ENCODE peak calls at places on chromosome X, in seven cellular contexts. Q is SK-N-SH, Y is fibroblast of villous mesenchyme, D is stomach, R is transverse colon, C is adrenal gland, G is uterus. N is an unnamed sample.

GRCh38 chrX:14920196-14920595 is 47.0 kb downstream of the MOSPD2 start:
- DNase-seq in C (no peak), Y (no peak), Q (no peak), G (no peak), D (no peak), R (no peak), N (no peak)

GRCh38 chrX:25941559-25942250 is 196.4 kb upstream of the MAGEB18 start:
- DNase-seq in R (no peak), Y (no peak), Q (no peak), D (no peak), G (no peak), C (no peak), N (no peak)

GRCh38 chrX:106177982-106178321 is 9.8 kb downstream of the PWWP3B start:
- DNase-seq in Y (no peak), Q (no peak), C (no peak), R (no peak), G (no peak), D (no peak), N (no peak)

GRCh38 chrX:135973025-135973547 is 702 bp downstream of the MMGT1 start:
- DNase-seq in Q (no peak), Y (peak; percentile 19), G (no peak), D (no peak), C (no peak), R (peak; percentile 26), N (peak; percentile 5)

GRCh38 chrX:35276115-35276514 is 333.5 kb downstream of the FAM47B start:
- DNase-seq in G (no peak), Q (no peak), D (no peak), C (no peak), R (no peak), Y (no peak), N (no peak)

GRCh38 chrX:151970661-151971060 is 3.8 kb downstream of the GABRE start:
- DNase-seq in C (peak; percentile 61), D (peak; percentile 29), Q (no peak), G (peak; percentile 69), R (peak; percentile 35), Y (peak; percentile 91), N (peak; percentile 70)

GRCh38 chrX:27085346-27085745 is 377.8 kb downstream of the PPP4R3C start:
- DNase-seq in Q (no peak), G (no peak), D (no peak), C (no peak), R (no peak), Y (no peak), N (no peak)

GRCh38 chrX:18873189-18873791 is 110.6 kb downstream of the PHKA2 start:
- DNase-seq in D (no peak), R (no peak), Q (peak; percentile 76), Y (peak; percentile 45), G (peak; percentile 66), C (peak; percentile 46), N (no peak)

GRCh38 chrX:105314468-105314867 is 94.0 kb upstream of the TEX13A start:
- DNase-seq in G (no peak), R (no peak), D (no peak), Y (no peak), C (no peak), Q (no peak), N (no peak)

GRCh38 chrX:121000589-121000988 is 15.0 kb upstream of the CT47A1 start:
- DNase-seq in Q (peak; percentile 3), G (no peak), Y (peak; percentile 7), C (no peak), D (no peak), R (no peak), N (no peak)

GRCh38 chrX:69107231-69107739 is 58.0 kb downstream of the PJA1 start:
- DNase-seq in D (peak; percentile 27), R (no peak), C (no peak), Q (no peak), G (peak; percentile 44), Y (peak; percentile 38), N (peak; percentile 82)

GRCh38 chrX:65926095-65927019 is 113.5 kb downstream of the VSIG4 start:
- DNase-seq in Y (no peak), G (no peak), Q (no peak), D (no peak), C (no peak), R (peak; percentile 11), N (no peak)

GRCh38 chrX:144946696-144947095 is 300.6 kb upstream of the SPANXN1 start:
- DNase-seq in C (no peak), Q (no peak), G (no peak), D (no peak), Y (peak; percentile 3), R (no peak), N (no peak)

GRCh38 chrX:154774622-154775021 is 12.0 kb downstream of the DKC1 start:
- DNase-seq in D (no peak), G (no peak), Q (no peak), Y (no peak), R (no peak), C (no peak), N (no peak)

GRCh38 chrX:12949927-12950656 is 24.8 kb upstream of the TMSB4X start:
- DNase-seq in Y (peak; percentile 96), R (peak; percentile 89), Q (no peak), G (peak; percentile 85), C (peak; percentile 85), D (peak; percentile 83), N (peak; percentile 47)

GRCh38 chrX:134026732-134027311 is 41.4 kb upstream of the GPC3 start:
- DNase-seq in D (peak; percentile 34), Y (peak; percentile 28), Q (peak; percentile 31), C (peak; percentile 15), R (peak; percentile 34), G (peak; percentile 37), N (peak; percentile 50)

GRCh38 chrX:95945528-95945927 is 739.1 kb upstream of the DIAPH2 start:
- DNase-seq in Q (no peak), Y (no peak), C (no peak), R (no peak), D (no peak), G (no peak), N (no peak)

GRCh38 chrX:9635805-9636204 is 129.8 kb downstream of the GPR143 start:
- DNase-seq in C (no peak), Y (peak; percentile 68), R (no peak), Q (no peak), G (peak; percentile 26), D (no peak), N (no peak)

GRCh38 chrX:109857898-109858297 is 124.8 kb upstream of the ACSL4 start:
- DNase-seq in Y (no peak), D (no peak), R (no peak), G (no peak), Q (no peak), C (no peak), N (no peak)

GRCh38 chrX:10769696-10770619 is 149.6 kb upstream of the MID1 start:
- DNase-seq in R (no peak), Q (no peak), G (peak; percentile 26), C (peak; percentile 27), D (no peak), Y (peak; percentile 21), N (peak; percentile 20)

GRCh38 chrX:38754102-38754790 is 47.0 kb upstream of the MID1IP1 start:
- DNase-seq in G (peak; percentile 22), D (no peak), R (no peak), C (peak; percentile 21), Y (peak; percentile 56), Q (peak; percentile 47), N (peak; percentile 16)

GRCh38 chrX:47723689-47724088 is 64.7 kb upstream of the UXT start:
- DNase-seq in C (no peak), Y (no peak), Q (no peak), D (no peak), G (no peak), R (no peak), N (peak; percentile 14)

GRCh38 chrX:14032383-14032782 is 2.7 kb upstream of the GEMIN8 start:
- DNase-seq in D (peak; percentile 53), Y (peak; percentile 68), R (peak; percentile 52), G (peak; percentile 53), C (peak; percentile 47), Q (peak; percentile 55), N (peak; percentile 37)

DNA sequence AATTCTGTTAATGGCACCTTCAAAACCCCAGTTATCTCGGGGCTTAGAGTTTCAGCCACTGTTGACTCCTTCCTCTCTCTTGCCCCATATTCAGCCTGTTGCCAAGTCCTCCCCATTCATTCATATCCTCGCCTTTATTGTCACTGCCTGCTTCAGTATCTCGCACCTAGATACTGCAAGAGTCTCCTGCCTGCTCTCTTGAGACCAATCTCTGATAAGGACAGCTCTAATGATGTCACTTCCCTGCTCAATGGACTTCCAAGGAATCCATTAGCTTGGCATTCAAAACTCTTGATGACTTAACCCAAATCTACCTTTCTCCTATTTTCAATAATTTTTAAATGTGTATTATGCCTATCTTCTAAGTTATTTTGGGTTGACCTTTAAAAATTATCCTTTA is 1.1 kb upstream of the UBE2A start:
- DNase-seq in Q (no peak), C (no peak), G (no peak), D (no peak), R (no peak), Y (no peak), N (no peak)
- H3K4me3 ChIP-seq in Q (peak overlapping the region; percentile 71), C (no peak overlapping the region), G (no peak overlapping the region), D (no peak overlapping the region), R (peak overlapping the region; percentile 83), Y (peak overlapping the region; percentile 71), N (peak overlapping the region; percentile 59)

GRCh38 chrX:148380614-148381561 is 119.5 kb upstream of the AFF2 start:
- DNase-seq in Q (no peak), Y (no peak), C (no peak), D (no peak), G (no peak), R (peak; percentile 11), N (no peak)

GRCh38 chrX:148382983-148383382 is 117.4 kb upstream of the AFF2 start:
- DNase-seq in D (no peak), Y (no peak), R (no peak), G (no peak), Q (no peak), C (no peak), N (no peak)

GRCh38 chrX:148385471-148385870 is 114.9 kb upstream of the AFF2 start:
- DNase-seq in C (no peak), D (no peak), Y (no peak), G (no peak), R (no peak), Q (no peak), N (no peak)

GRCh38 chrX:148380107-148380506 is 120.3 kb upstream of the AFF2 start:
- DNase-seq in R (no peak), Q (no peak), G (no peak), D (no peak), C (no peak), Y (no peak), N (no peak)

DNA sequence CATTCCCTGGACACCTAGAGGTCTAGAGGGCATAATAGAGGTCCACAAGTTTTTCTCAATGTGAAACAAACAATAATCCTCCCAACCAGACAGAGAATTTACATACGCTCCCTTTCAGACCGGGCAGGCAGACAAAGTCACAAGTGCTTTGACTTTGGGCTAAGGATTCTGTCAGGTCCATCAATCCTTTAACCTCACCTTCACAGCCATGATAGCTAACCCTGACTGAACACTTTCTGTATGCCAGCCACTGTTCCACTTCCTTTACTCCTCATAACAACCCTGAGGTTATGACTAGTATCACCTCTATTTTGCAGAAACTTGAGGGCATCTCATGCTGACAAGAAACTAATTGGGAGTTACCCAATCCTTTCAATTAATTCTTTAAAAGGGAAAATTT is 118.8 kb upstream of the AFF2 start:
- DNase-seq in Q (no peak), R (no peak), D (no peak), Y (no peak), G (no peak), C (no peak), N (no peak)
- H3K4me3 ChIP-seq in Q (no peak overlapping the region), R (no peak overlapping the region), D (no peak overlapping the region), Y (no peak overlapping the region), G (no peak overlapping the region), C (no peak overlapping the region), N (no peak overlapping the region)

GRCh38 chrX:24805201-24805600 is 111.5 kb downstream of the POLA1 start:
- DNase-seq in Y (no peak), D (no peak), C (no peak), R (no peak), Q (no peak), G (no peak), N (no peak)
- H3K4me3 ChIP-seq in Y (no peak overlapping the region), D (no peak overlapping the region), C (no peak overlapping the region), R (no peak overlapping the region), Q (no peak overlapping the region), G (no peak overlapping the region), N (no peak overlapping the region)

GRCh38 chrX:131741103-131741581 is 197.3 kb downstream of the OR13H1 start:
- DNase-seq in C (peak; percentile 76), Q (peak; percentile 48), R (peak; percentile 91), G (peak; percentile 84), Y (peak; percentile 71), D (peak; percentile 89), N (no peak)
- H3K4me3 ChIP-seq in C (peak overlapping the region; percentile 33), Q (peak overlapping the region; percentile 69), R (no peak overlapping the region), G (peak overlapping the region; percentile 24), Y (peak overlapping the region; percentile 29), D (peak overlapping the region; percentile 41), N (peak overlapping the region; percentile 12)